ENCODE peak calls at places on chromosomes 6 and 20, in six cellular contexts. Z is H1, X is GM12891, K is HepG2, V is GM12878, O is K562. G is an unnamed sample.

GRCh38 chr6:35397806-35398418 is 54.2 kb upstream of the FANCE start:
- DNase-seq in K (no peak), Z (no peak), V (no peak), O (no peak), X (no peak), G (no peak)

GRCh38 chr20:57672164-57672563 is 37.7 kb downstream of the PMEPA1 start:
- DNase-seq in X (no peak), O (no peak), V (no peak), Z (no peak), K (no peak), G (no peak)

GRCh38 chr6:1312193-1312443 is 220 bp downstream of the FOXQ1 start:
- DNase-seq in Z (no peak), V (no peak), O (no peak), X (no peak), K (no peak), G (no peak)

GRCh38 chr6:13331516-13332348 is 3.4 kb upstream of the TBC1D7 start:
- DNase-seq in O (peak), K (peak), V (no peak), Z (no peak), X (no peak), G (no peak)

GRCh38 chr6:145212807-145213206 is 522.5 kb downstream of the EPM2A start:
- DNase-seq in K (no peak), X (no peak), V (peak), O (no peak), Z (no peak), G (no peak)

GRCh38 chr6:135088818-135089809 is 34.5 kb upstream of the HBS1L start:
- DNase-seq in X (no peak), V (peak), Z (no peak), O (peak), K (peak), G (no peak)

GRCh38 chr20:16747291-16747811 is 807 bp upstream of the OTOR start:
- DNase-seq in V (no peak), K (no peak), O (no peak), Z (no peak), X (no peak), G (no peak)

GRCh38 chr20:63498950-63499332 is at the start of gene EEF1A2:
- DNase-seq in Z (peak), K (no peak), O (peak), X (no peak), V (no peak), G (no peak)

GRCh38 chr6:83824388-83824801 is 28.8 kb upstream of the RIPPLY2 start:
- DNase-seq in K (no peak), Z (no peak), X (no peak), O (no peak), V (no peak), G (no peak)

GRCh38 chr20:62617711-62618483 is 24.4 kb upstream of the SLCO4A1 start:
- DNase-seq in V (no peak), O (no peak), K (peak), Z (no peak), X (no peak), G (peak)

GRCh38 chr6:53282741-53283140 is 66.0 kb downstream of the ELOVL5 start:
- DNase-seq in O (no peak), V (no peak), Z (no peak), X (no peak), K (no peak), G (no peak)

GRCh38 chr6:70270287-70271005 is 32.4 kb downstream of the COL9A1 start:
- DNase-seq in Z (no peak), K (no peak), V (peak), X (no peak), O (no peak), G (no peak)

GRCh38 chr20:17648306-17648646 is 33.8 kb downstream of the RRBP1 start:
- DNase-seq in O (no peak), K (no peak), V (no peak), X (no peak), Z (no peak), G (no peak)

GRCh38 chr6:24718449-24719124 is 367 bp downstream of the C6orf62 start:
- DNase-seq in X (no peak), O (no peak), V (no peak), K (no peak), Z (no peak), G (no peak)

GRCh38 chr20:6519556-6519955 is 247.9 kb upstream of the BMP2 start:
- DNase-seq in Z (no peak), V (no peak), X (no peak), K (no peak), O (no peak), G (no peak)

GRCh38 chr6:5025911-5026819 is 22.3 kb upstream of the RPP40 start:
- DNase-seq in X (no peak), V (no peak), K (peak), Z (peak), O (peak), G (no peak)

GRCh38 chr20:3741846-3742458 is 9.5 kb downstream of the HSPA12B start:
- DNase-seq in Z (no peak), V (no peak), K (no peak), X (no peak), O (no peak), G (no peak)

GRCh38 chr6:127177929-127178231 is 59.4 kb downstream of the RSPO3 start:
- DNase-seq in Z (no peak), V (no peak), X (no peak), K (no peak), O (no peak), G (no peak)

GRCh38 chr6:150599199-150600002 is at the start of gene PLEKHG1:
- DNase-seq in K (no peak), V (no peak), Z (peak), X (peak), O (peak), G (peak)

GRCh38 chr20:17841751-17842191 is 126.8 kb downstream of the SNX5 start:
- DNase-seq in O (no peak), V (no peak), K (no peak), X (no peak), Z (no peak), G (no peak)

GRCh38 chr6:119541132-119541905 is 191.8 kb upstream of the MAN1A1 start:
- DNase-seq in V (no peak), Z (no peak), K (no peak), O (no peak), X (no peak), G (no peak)

GRCh38 chr20:49313271-49313670 is 35.4 kb upstream of the ZNFX1 start:
- DNase-seq in V (no peak), X (no peak), K (no peak), O (no peak), Z (no peak), G (no peak)

GRCh38 chr6:166411721-166412151 is 29.0 kb upstream of the MPC1 start:
- DNase-seq in O (no peak), Z (no peak), V (no peak), X (peak), K (no peak), G (no peak)

GRCh38 chr6:46819561-46819960 is 26.4 kb downstream of the MEP1A start:
- DNase-seq in X (no peak), V (no peak), Z (no peak), K (no peak), O (no peak), G (no peak)

GRCh38 chr6:158286413-158286812 is 25.9 kb upstream of the TULP4 start:
- DNase-seq in K (no peak), X (no peak), O (no peak), Z (no peak), V (no peak), G (no peak)

GRCh38 chr6:155303361-155303870 is 10.9 kb downstream of the TFB1M start:
- DNase-seq in Z (no peak), K (no peak), X (no peak), O (no peak), V (no peak), G (no peak)

GRCh38 chr20:3454821-3455220 is 16.0 kb upstream of the ATRN start:
- DNase-seq in Z (no peak), O (no peak), V (no peak), K (no peak), X (no peak), G (no peak)

GRCh38 chr6:30781697-30782424 is 37.5 kb upstream of the IER3 start:
- DNase-seq in O (peak), V (peak), X (no peak), K (peak), Z (no peak), G (no peak)

GRCh38 chr6:153207041-153207440 is 76.0 kb upstream of the RGS17 start:
- DNase-seq in V (no peak), O (no peak), K (no peak), X (no peak), Z (no peak), G (no peak)

GRCh38 chr6:139256087-139256486 is 35.7 kb downstream of the TXLNB start:
- DNase-seq in X (no peak), K (no peak), Z (no peak), O (no peak), V (no peak), G (no peak)

GRCh38 chr6:140480852-140481251 is 1106.4 kb upstream of the CITED2 start:
- DNase-seq in X (no peak), V (no peak), O (no peak), K (no peak), Z (no peak), G (no peak)

GRCh38 chr20:59463541-59463940 is 140.8 kb upstream of the PHACTR3 start:
- DNase-seq in Z (no peak), V (no peak), X (no peak), O (no peak), K (no peak), G (no peak)

GRCh38 chr6:7467007-7467897 is 74.2 kb upstream of the DSP start:
- DNase-seq in K (peak), Z (peak), V (no peak), O (no peak), X (no peak), G (no peak)

DNA sequence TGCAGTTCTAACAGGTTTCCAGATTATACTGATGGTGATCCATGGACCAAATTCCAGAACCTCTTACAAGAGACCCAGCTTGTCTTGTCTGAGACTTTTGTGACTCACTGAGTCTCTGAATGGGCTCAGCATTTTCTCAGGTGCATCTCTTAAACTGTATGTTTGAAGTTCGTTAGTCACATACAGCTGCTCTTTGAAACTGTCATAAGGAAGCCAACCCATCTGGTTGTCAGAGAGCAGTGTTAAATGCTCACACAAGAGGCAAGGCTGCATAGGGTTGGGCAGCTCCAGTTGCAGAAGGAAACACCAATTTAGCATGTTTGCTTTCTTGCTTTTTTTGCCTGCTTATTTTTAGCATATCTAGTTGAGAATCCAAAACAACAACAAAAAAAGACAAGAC is 47.1 kb downstream of the TRIM27 start:
- DNase-seq in K (no peak), O (no peak), X (no peak), Z (no peak), V (no peak), G (no peak)
- TF ChIP-seq TAF1 in K (no peak), O (no peak), X (no peak), Z (no peak), V (no peak), G (no peak)

GRCh38 chr6:89750338-89750737 is 69.3 kb downstream of the MDN1 start:
- DNase-seq in Z (no peak), X (no peak), V (no peak), K (no peak), O (no peak), G (no peak)
- TF ChIP-seq POLR2A in Z (no peak), X (no peak), V (no peak), K (no peak), O (no peak), G (no peak)

DNA sequence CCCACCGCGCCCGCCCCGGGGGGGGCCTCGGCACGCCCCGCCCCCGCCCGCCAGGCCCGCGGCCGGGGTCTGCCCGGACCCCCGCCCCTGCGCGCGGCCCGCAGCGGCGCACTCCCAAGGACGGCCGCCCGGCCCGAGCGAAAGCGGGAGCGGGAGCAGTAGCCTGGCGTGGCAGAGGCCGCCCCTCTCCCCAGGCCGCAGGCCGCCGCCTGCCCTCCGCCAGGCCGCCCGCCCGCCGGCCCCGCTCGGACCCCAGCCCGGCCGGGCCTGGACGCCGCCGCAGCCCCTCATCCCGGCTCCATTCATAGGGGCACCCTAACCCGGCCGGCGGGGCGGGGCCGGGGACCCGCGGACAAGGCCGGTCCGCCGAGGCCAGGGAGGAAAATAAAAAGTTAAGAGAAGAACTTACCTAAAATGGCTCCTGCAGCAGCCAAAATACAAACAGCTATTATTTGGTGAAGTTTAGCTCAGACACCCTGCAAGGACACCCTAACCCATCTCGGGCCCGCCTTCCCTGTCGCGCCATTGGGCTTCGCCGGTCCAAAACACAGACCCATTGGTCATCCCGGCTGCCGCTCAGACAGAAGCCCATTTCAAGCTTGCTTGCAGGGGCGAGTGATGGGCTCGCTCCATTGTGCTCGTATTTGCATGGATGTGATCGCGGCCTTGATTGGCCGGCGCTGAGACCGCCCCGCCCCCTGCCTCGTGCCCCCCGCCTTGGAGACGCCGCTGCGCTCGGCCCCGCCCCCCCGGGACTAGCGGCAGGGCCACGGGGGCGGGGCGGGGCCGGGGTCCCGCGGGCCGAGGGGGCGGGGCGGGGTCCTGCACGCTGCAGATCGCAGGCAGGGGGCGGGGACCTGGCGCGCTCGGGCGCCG is at the start of gene CHD6:
- DNase-seq in O (peak), X (peak), V (peak), K (peak), Z (peak), G (peak)
- TF ChIP-seq POLR2AphosphoS5 in O (no peak), X (no peak), V (peak), K (peak), Z (peak), G (no peak)

GRCh38 chr6:137049095-137049494 is 4.3 kb upstream of the IL20RA start:
- DNase-seq in X (no peak), V (no peak), O (no peak), Z (no peak), K (no peak), G (no peak)

GRCh38 chr6:137056121-137056880 is 11.5 kb upstream of the IL20RA start:
- DNase-seq in O (no peak), V (no peak), K (no peak), X (no peak), Z (no peak), G (no peak)

GRCh38 chr6:137046871-137047412 is 2.2 kb upstream of the IL20RA start:
- DNase-seq in X (no peak), O (no peak), K (no peak), V (no peak), Z (no peak), G (no peak)

DNA sequence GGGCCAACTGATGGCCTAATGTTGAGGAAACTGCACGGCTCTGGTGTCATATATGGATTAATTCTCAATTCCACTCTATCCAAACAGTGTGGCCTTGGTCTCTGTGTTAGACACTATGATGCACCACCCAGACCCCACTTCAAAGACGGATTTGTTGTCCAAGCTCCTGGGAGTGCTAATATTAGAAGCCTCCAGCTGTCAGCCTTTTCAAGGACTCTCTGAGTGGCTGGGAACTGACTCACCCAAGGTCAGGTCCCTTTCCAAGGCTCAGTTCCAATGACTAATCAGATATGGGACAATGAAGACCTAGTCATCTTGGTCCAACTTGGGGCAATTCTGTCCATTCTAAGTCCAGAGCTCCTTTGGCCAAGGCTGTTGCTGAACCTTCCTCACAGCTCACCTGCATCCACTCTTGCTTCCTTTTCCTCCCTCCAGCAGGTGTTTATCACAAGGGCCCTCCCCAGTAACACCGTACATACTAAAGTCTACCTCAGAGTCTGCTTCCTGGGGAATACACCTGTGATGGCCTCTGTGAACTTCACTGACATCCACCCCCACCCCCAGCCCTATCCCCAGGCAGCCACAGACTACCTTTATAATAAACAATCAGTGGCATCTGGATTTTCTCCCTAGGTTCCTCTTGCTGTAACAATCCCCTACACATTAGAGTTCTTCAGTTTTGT is 7.2 kb upstream of the IL20RA start:
- DNase-seq in Z (no peak), X (no peak), O (no peak), K (peak), V (no peak), G (no peak)
- TF ChIP-seq TAF1 in Z (no peak), X (no peak), O (no peak), K (no peak), V (no peak), G (no peak)

DNA sequence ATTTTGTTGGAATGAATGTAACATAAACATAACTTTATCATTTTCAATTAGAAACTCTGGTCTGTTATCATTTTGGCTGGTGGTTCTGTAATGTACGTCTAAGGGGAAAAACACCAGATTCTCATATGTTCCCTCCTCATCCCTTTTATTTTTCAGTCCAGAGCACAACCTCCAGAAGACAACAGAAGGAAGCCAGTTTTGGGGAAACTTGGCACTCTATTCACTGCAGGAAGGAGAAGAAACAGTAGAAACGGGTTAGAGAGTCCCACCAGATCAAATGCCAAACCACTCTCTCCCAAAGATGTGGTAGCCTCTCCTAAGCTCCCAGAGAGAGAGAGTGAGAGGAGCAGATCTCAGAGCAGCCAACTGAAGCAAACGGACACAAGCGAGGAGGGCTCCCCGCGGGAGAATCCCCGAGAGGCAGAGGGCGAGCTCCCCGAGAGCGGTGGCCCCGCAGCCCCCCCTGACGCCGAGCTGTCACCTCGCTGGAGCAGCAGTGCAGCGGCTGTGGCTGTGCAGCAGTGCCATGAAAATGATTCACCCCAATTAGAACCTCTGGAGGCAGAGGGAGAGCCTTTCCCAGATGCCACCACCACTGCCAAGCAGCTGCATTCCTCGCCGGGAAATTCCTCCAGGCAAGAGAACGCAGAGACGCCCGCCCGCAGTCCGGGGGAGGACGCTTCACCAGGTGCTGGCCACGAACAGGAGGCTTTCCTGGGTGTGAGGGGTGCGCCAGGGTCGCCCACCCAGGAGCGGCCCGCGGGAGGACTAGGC is 117.8 kb downstream of the RTN4IP1 start:
- DNase-seq in O (no peak), V (no peak), X (peak), Z (peak), K (peak), G (peak)
- TF ChIP-seq POLR2A in O (no peak), V (no peak), X (no peak), Z (no peak), K (no peak), G (no peak)